ENCODE peak calls at places on chromosomes 13 and 19, in ten cellular contexts. L is gastrocnemius medialis, N is right cardiac atrium, G is suprapubic skin, V is heart right ventricle, T is uterus, D is OCI-LY7, X is fibroblast of lung, F is breast epithelium, H is psoas muscle. W is an unnamed sample.

GRCh38 chr13:75960538-75960994 is 324.4 kb downstream of the LMO7 start:
- DNase-seq in L (no peak), N (no peak), G (no peak), V (no peak), T (no peak), D (no peak), X (no peak), F (no peak), H (no peak), W (no peak)

GRCh38 chr13:67139551-67139950 is 90.6 kb downstream of the PCDH9 start:
- DNase-seq in L (no peak), N (no peak), G (no peak), V (no peak), T (no peak), D (no peak), X (no peak), F (no peak), H (no peak), W (no peak)

GRCh38 chr13:38590796-38591507 is 95.9 kb upstream of the FREM2 start:
- DNase-seq in L (no peak), N (no peak), G (no peak), V (no peak), T (no peak), D (no peak), X (no peak), F (no peak), H (no peak), W (no peak)

GRCh38 chr19:47258895-47259555 is 2.7 kb downstream of the CCDC9 start:
- DNase-seq in L (no peak), N (no peak), G (no peak), V (no peak), T (no peak), D (no peak), X (no peak), F (no peak), H (no peak), W (no peak)

GRCh38 chr19:33445752-33446070 is 72.2 kb downstream of the CEBPG start:
- DNase-seq in L (no peak), N (no peak), G (peak; percentile 56), V (no peak), T (no peak), D (no peak), X (no peak), F (no peak), H (peak; percentile 23), W (no peak)

GRCh38 chr13:19634129-19634740 is 776 bp downstream of the MPHOSPH8 start:
- DNase-seq in L (peak; percentile 35), N (no peak), G (no peak), V (no peak), T (peak; percentile 38), D (peak; percentile 23), X (peak; percentile 54), F (peak; percentile 23), H (no peak), W (peak; percentile 26)

GRCh38 chr19:3968556-3969434 is 2.1 kb downstream of the DAPK3 start:
- DNase-seq in L (peak; percentile 93), N (peak; percentile 92), G (peak; percentile 90), V (peak; percentile 85), T (peak; percentile 97), D (no peak), X (peak; percentile 99), F (peak; percentile 97), H (peak; percentile 90), W (peak; percentile 79)

GRCh38 chr13:66506979-66507378 is 723.2 kb downstream of the PCDH9 start:
- DNase-seq in L (no peak), N (no peak), G (no peak), V (no peak), T (no peak), D (no peak), X (no peak), F (no peak), H (no peak), W (no peak)

GRCh38 chr19:18027151-18027550 is 19.2 kb downstream of the ARRDC2 start:
- DNase-seq in L (no peak), N (no peak), G (no peak), V (no peak), T (no peak), D (no peak), X (no peak), F (no peak), H (no peak), W (no peak)

GRCh38 chr19:18021121-18021755 is 13.3 kb downstream of the ARRDC2 start:
- DNase-seq in L (peak; percentile 92), N (peak; percentile 93), G (peak; percentile 94), V (peak; percentile 90), T (peak; percentile 81), D (no peak), X (peak; percentile 82), F (peak; percentile 83), H (peak; percentile 97), W (peak; percentile 76)

GRCh38 chr19:18020212-18021067 is 12.5 kb downstream of the ARRDC2 start:
- DNase-seq in L (peak; percentile 99), N (peak; percentile 94), G (peak; percentile 95), V (peak; percentile 95), T (peak; percentile 74), D (no peak), X (peak; percentile 51), F (peak; percentile 87), H (peak; percentile 99), W (peak; percentile 83)

DNA sequence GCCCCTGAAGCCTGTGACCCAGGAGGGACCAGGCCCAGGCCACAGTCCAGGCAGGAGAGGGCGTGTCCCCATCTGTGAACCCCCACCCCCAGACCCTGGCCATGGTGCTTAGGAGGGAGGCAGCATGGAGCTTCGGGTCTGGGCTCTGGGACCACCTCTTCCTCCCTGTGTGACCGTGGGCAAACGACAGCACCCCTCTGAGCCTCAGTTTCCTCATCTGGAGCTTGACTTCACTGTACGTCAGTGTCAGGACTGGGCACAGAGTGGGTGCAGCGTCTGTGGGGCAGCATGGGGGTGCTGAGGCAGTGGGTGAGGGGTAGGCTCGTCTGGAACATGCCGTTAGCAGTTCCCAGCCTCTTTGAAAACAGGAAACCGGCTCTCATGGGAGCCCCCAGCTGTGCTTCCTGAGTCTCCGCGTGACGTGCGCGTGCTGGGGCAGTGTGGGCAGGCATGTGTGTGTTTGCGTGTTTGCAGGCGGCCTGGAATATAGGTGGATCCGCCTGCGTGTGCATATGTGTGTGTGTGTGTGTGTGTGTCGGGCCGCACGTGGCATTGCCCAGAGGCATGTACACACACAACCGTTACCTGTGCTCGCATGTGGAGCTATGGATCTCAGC is 15.7 kb downstream of the ARRDC2 start:
- DNase-seq in L (peak; percentile 92), N (peak; percentile 87), G (no peak), V (peak; percentile 87), T (peak; percentile 78), D (peak; percentile 85), X (no peak), F (peak; percentile 78), H (peak; percentile 94), W (peak; percentile 96)
- H3K4me1 ChIP-seq in L (peaks cover 43% of the 10 kb centered on the region), N (peaks cover 25% of the 10 kb centered on the region), G (peaks cover 63% of the 10 kb centered on the region), V (peaks cover 46% of the 10 kb centered on the region), T (no peaks in the 10 kb centered on the region), D (peaks cover 27% of the 10 kb centered on the region), X (peaks cover 21% of the 10 kb centered on the region), F (peaks cover 18% of the 10 kb centered on the region), H (peaks cover 44% of the 10 kb centered on the region), W (peaks cover 57% of the 10 kb centered on the region)

GRCh38 chr19:18422530-18423191 is 3.5 kb downstream of the SSBP4 start:
- DNase-seq in L (no peak), N (no peak), G (no peak), V (no peak), T (peak; percentile 15), D (peak; percentile 61), X (no peak), F (no peak), H (no peak), W (no peak)

GRCh38 chr19:18424890-18425514 is 5.8 kb downstream of the SSBP4 start:
- DNase-seq in L (no peak), N (no peak), G (no peak), V (no peak), T (no peak), D (no peak), X (no peak), F (no peak), H (no peak), W (no peak)

GRCh38 chr19:18425515-18426415 is 6.6 kb downstream of the SSBP4 start:
- DNase-seq in L (peak; percentile 76), N (peak; percentile 77), G (no peak), V (peak; percentile 75), T (peak; percentile 76), D (no peak), X (peak; percentile 70), F (no peak), H (peak; percentile 89), W (no peak)

GRCh38 chr19:18423258-18424020 is 4.2 kb downstream of the SSBP4 start:
- DNase-seq in L (no peak), N (no peak), G (no peak), V (no peak), T (no peak), D (no peak), X (no peak), F (no peak), H (no peak), W (no peak)

DNA sequence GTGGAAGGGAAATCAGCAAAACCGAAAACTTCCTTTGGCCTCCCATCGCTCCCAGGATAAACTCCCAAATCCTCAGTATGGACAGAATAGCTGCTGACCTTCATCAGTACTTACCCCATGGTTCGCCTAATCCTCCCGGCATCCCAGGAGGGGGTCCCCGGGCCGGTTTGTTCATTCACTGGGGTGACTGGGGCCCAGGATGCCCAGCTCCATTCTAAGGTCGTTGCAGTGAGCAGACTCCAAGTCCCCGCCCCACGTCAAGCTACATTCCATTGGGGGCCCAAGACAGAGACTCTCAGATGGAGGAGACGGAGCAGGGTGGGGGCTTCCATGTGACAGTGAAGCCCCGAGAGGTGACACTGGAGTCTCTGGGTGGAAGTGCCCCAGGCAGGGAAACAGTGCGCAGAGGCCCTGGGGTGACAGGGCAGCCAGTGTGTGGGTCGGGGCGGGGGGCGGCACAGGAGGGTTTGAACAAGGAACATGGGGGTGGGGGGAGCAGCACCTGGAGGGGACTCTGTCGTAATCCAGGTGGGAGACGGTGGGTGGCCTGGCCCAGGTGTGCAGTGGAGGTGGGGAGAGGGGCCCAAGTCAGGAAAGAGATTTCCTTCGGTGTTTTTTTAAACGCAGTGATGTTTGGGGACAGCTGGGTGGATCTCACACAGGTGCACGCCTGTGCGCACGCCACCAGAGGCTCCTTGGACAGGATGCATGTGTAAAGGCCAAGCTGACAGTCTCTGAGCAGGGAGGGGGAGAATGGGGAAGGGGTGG is 5.1 kb downstream of the SSBP4 start:
- DNase-seq in L (no peak), N (no peak), G (no peak), V (no peak), T (no peak), D (peak; percentile 75), X (no peak), F (no peak), H (no peak), W (no peak)
- H3K27ac ChIP-seq in L (no peak overlapping the region), N (no peak overlapping the region), G (no peak overlapping the region), V (peak overlapping the region; percentile 71), T (peak overlapping the region; percentile 80), D (peak overlapping the region; percentile 56), X (no peak overlapping the region), F (peak overlapping the region; percentile 82), H (no peak overlapping the region), W (no peak overlapping the region)

DNA sequence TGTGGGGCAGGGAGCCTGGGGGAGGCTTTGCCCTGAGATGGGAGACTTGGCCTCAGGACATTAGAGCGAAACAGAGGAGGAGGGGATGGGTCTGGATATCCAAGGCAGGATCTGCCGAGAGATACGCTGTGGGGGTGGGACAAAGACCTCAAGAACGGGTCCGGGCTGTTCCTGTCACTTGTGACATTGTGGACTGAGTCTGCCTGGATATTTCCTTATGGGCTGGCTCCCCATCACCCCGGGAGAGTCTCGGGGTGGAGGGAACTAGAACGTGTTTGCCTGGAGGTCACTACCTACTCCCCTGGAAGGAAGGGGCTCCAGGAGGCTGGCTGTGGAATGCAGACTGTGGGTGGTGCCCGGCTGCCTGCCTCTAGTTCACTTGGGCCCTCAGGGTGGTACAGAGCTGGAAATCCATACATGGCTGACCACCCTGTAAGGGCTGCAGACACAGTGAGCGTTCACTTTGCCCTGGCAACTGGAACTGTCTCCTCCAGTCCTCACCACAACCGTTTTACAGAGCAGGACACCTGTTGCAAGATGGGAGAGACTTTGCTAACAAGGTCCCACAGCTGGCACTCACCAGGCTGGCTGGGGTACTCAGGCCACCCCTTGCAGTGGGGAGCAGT is 26.5 kb downstream of the DNM2 start:
- DNase-seq in L (no peak), N (no peak), G (no peak), V (no peak), T (no peak), D (no peak), X (no peak), F (no peak), H (no peak), W (no peak)
- H3K4me3 ChIP-seq in L (no peak overlapping the region), N (no peak overlapping the region), G (no peak overlapping the region), V (no peak overlapping the region), T (no peak overlapping the region), D (no peak overlapping the region), X (no peak overlapping the region), F (peak overlapping the region; percentile 6), H (no peak overlapping the region), W (no peak overlapping the region)

GRCh38 chr13:99417821-99418662 is 83.2 kb upstream of the TM9SF2 start:
- DNase-seq in L (no peak), N (no peak), G (peak; percentile 57), V (no peak), T (no peak), D (no peak), X (peak; percentile 23), F (no peak), H (peak; percentile 21), W (no peak)
- H3K4me1 ChIP-seq in L (no peaks in the 10 kb centered on the region), N (no peaks in the 10 kb centered on the region), G (no peaks in the 10 kb centered on the region), V (no peaks in the 10 kb centered on the region), T (no peaks in the 10 kb centered on the region), D (peaks cover 32% of the 10 kb centered on the region), X (no peaks in the 10 kb centered on the region), F (no peaks in the 10 kb centered on the region), H (no peaks in the 10 kb centered on the region), W (no peaks in the 10 kb centered on the region)

W was measured in tibial nerve.